ENCODE peak calls at places on chromosomes 16 and 17, in nine cellular contexts. One of them, this sample, is unnamed.

GRCh38 chr16:30355144-30355953 is at the start of gene CD2BP2:
- DNase-seq in brain microvascular endothelial cell: peak; percentile 96
- DNase-seq in tibial nerve: peak; percentile 95
- DNase-seq in AG09319: peak; percentile 99
- DNase-seq in AG04450: peak; percentile 99
- DNase-seq in mucosa of descending colon: peak; percentile 94
- DNase-seq in bronchial epithelial cell: peak; percentile 99
- DNase-seq in transverse colon: peak; percentile 98
- DNase-seq in AG10803: peak; percentile 100
- DNase-seq in this sample: peak; percentile 94

GRCh38 chr16:86015606-86016005 is 116.6 kb downstream of the IRF8 start:
- DNase-seq in brain microvascular endothelial cell: no peak
- DNase-seq in tibial nerve: no peak
- DNase-seq in AG09319: no peak
- DNase-seq in AG04450: no peak
- DNase-seq in mucosa of descending colon: no peak
- DNase-seq in bronchial epithelial cell: no peak
- DNase-seq in transverse colon: no peak
- DNase-seq in AG10803: no peak
- DNase-seq in this sample: no peak

GRCh38 chr16:19861811-19862327 is 22.8 kb downstream of the GPRC5B start:
- DNase-seq in brain microvascular endothelial cell: no peak
- DNase-seq in tibial nerve: no peak
- DNase-seq in AG09319: no peak
- DNase-seq in AG04450: no peak
- DNase-seq in mucosa of descending colon: no peak
- DNase-seq in bronchial epithelial cell: no peak
- DNase-seq in transverse colon: no peak
- DNase-seq in AG10803: no peak
- DNase-seq in this sample: no peak

GRCh38 chr17:62627904-62628603 is 584 bp downstream of the MRC2 start:
- DNase-seq in brain microvascular endothelial cell: peak; percentile 54
- DNase-seq in tibial nerve: no peak
- DNase-seq in AG09319: peak; percentile 69
- DNase-seq in AG04450: peak; percentile 39
- DNase-seq in mucosa of descending colon: peak; percentile 40
- DNase-seq in bronchial epithelial cell: no peak
- DNase-seq in transverse colon: peak; percentile 28
- DNase-seq in AG10803: peak; percentile 80
- DNase-seq in this sample: peak; percentile 67

GRCh38 chr17:47697948-47698711 is 4.2 kb downstream of the TBKBP1 start:
- DNase-seq in brain microvascular endothelial cell: no peak
- DNase-seq in tibial nerve: no peak
- DNase-seq in AG09319: no peak
- DNase-seq in AG04450: no peak
- DNase-seq in mucosa of descending colon: no peak
- DNase-seq in bronchial epithelial cell: no peak
- DNase-seq in transverse colon: no peak
- DNase-seq in AG10803: no peak
- DNase-seq in this sample: peak; percentile 10

GRCh38 chr16:34078697-34079096 is 619.3 kb downstream of the TP53TG3F start:
- DNase-seq in brain microvascular endothelial cell: no peak
- DNase-seq in tibial nerve: no peak
- DNase-seq in AG09319: no peak
- DNase-seq in AG04450: peak; percentile 36
- DNase-seq in mucosa of descending colon: no peak
- DNase-seq in bronchial epithelial cell: peak; percentile 56
- DNase-seq in transverse colon: no peak
- DNase-seq in AG10803: peak; percentile 14
- DNase-seq in this sample: no peak

GRCh38 chr16:24009955-24010354 is 174.2 kb downstream of the PRKCB start:
- DNase-seq in brain microvascular endothelial cell: no peak
- DNase-seq in tibial nerve: no peak
- DNase-seq in AG09319: no peak
- DNase-seq in AG04450: no peak
- DNase-seq in mucosa of descending colon: no peak
- DNase-seq in bronchial epithelial cell: no peak
- DNase-seq in transverse colon: no peak
- DNase-seq in AG10803: no peak
- DNase-seq in this sample: peak; percentile 33

GRCh38 chr16:27107185-27107592 is 40.5 kb downstream of the C16orf82 start:
- DNase-seq in brain microvascular endothelial cell: no peak
- DNase-seq in tibial nerve: no peak
- DNase-seq in AG09319: no peak
- DNase-seq in AG04450: no peak
- DNase-seq in mucosa of descending colon: no peak
- DNase-seq in bronchial epithelial cell: no peak
- DNase-seq in transverse colon: no peak
- DNase-seq in AG10803: no peak
- DNase-seq in this sample: no peak

GRCh38 chr17:3986270-3986938 is 22.2 kb upstream of the ATP2A3 start:
- DNase-seq in brain microvascular endothelial cell: no peak
- DNase-seq in tibial nerve: no peak
- DNase-seq in AG09319: no peak
- DNase-seq in AG04450: no peak
- DNase-seq in mucosa of descending colon: no peak
- DNase-seq in bronchial epithelial cell: peak; percentile 49
- DNase-seq in transverse colon: no peak
- DNase-seq in AG10803: no peak
- DNase-seq in this sample: no peak

GRCh38 chr17:30160419-30161172 is 44.0 kb downstream of the NSRP1 start:
- DNase-seq in brain microvascular endothelial cell: no peak
- DNase-seq in tibial nerve: no peak
- DNase-seq in AG09319: no peak
- DNase-seq in AG04450: no peak
- DNase-seq in mucosa of descending colon: no peak
- DNase-seq in bronchial epithelial cell: no peak
- DNase-seq in transverse colon: no peak
- DNase-seq in AG10803: no peak
- DNase-seq in this sample: no peak

GRCh38 chr17:17001874-17002520 is 30.1 kb upstream of the TNFRSF13B start:
- DNase-seq in brain microvascular endothelial cell: peak; percentile 38
- DNase-seq in tibial nerve: peak; percentile 77
- DNase-seq in AG09319: peak; percentile 11
- DNase-seq in AG04450: peak; percentile 10
- DNase-seq in mucosa of descending colon: peak; percentile 86
- DNase-seq in bronchial epithelial cell: peak; percentile 37
- DNase-seq in transverse colon: peak; percentile 84
- DNase-seq in AG10803: peak; percentile 51
- DNase-seq in this sample: peak; percentile 87

GRCh38 chr16:89409161-89409711 is 81.1 kb downstream of the ANKRD11 start:
- DNase-seq in brain microvascular endothelial cell: peak; percentile 14
- DNase-seq in tibial nerve: no peak
- DNase-seq in AG09319: no peak
- DNase-seq in AG04450: no peak
- DNase-seq in mucosa of descending colon: peak; percentile 42
- DNase-seq in bronchial epithelial cell: peak; percentile 75
- DNase-seq in transverse colon: peak; percentile 38
- DNase-seq in AG10803: no peak
- DNase-seq in this sample: no peak

DNA sequence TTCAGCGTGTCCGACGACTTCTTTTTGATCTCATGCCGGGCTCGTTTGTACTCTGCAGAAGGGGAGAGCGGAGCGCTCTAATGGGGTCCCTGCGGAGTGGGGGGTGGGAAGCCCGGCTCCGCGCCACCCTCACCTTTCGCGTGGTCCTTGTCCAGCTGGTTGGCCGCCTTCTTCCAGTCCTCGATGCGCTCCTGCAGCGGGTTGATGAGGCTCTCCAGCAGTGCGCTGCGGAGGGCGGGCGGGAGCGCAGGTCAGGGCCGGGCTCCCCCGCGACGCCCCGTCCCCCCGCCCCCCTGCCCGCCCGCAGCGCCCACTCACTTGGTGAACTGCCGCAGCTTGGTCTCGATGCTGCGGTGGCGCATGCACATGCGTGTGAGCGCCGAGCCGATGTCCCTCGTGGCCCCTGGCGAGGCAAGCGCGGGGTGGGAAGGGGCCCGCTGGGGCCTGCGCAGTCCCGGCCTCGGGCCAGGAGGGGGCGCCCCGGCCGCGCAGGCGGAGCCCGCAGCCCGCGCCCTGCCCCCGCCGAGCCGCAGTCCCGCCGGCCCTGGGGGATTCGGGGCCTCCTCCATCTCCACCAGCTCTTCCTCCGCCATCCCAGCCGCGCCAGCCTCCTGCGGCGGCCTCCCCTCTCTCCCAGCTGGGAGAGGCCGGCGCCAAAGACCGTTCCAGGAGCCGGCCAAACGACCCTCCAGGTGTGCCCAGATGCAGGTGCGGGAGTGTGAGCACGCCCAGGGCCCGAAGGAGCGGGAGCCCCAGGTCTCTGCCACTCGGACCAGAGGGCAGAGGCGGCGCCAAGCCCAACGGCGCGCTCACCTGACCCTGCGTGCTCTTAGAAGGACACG is 6.0 kb downstream of the MTSS2 start:
- DNase-seq in brain microvascular endothelial cell: no peak
- DNase-seq in tibial nerve: no peak
- DNase-seq in AG09319: no peak
- DNase-seq in AG04450: no peak
- DNase-seq in mucosa of descending colon: peak; percentile 45
- DNase-seq in bronchial epithelial cell: no peak
- DNase-seq in transverse colon: no peak
- DNase-seq in AG10803: no peak
- DNase-seq in this sample: peak; percentile 74
- TF ChIP-seq CTCF in brain microvascular endothelial cell: peak; percentile 34
- TF ChIP-seq CTCF in tibial nerve: peak; percentile 78
- TF ChIP-seq CTCF in AG09319: peak; percentile 4
- TF ChIP-seq CTCF in AG04450: peak; percentile 13
- TF ChIP-seq CTCF in mucosa of descending colon: peak; percentile 48
- TF ChIP-seq CTCF in bronchial epithelial cell: peak; percentile 34
- TF ChIP-seq CTCF in transverse colon: no peak
- TF ChIP-seq CTCF in AG10803: no peak
- TF ChIP-seq CTCF in this sample: no peak

DNA sequence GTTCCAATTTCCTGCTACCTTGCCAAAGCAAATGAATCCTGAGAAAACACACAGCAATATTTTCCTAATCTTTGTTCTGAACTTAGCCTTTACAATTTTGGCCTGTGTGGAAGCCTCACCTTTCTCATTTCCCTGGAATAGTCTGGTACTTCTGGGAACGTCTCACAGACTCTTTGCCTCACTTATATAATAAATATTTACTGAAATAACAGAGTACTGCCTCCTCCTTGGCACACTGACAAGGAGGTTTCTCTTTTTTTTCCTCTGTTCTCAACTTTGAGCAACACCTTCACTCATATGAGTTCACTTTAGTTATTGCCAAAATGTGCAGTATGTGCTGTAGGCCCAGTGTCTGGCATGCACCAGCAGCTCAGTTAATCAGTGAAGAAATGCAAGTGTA is 37.3 kb downstream of the HSD17B2 start:
- DNase-seq in brain microvascular endothelial cell: no peak
- DNase-seq in tibial nerve: no peak
- DNase-seq in AG09319: no peak
- DNase-seq in AG04450: no peak
- DNase-seq in mucosa of descending colon: no peak
- DNase-seq in bronchial epithelial cell: no peak
- DNase-seq in transverse colon: no peak
- DNase-seq in AG10803: no peak
- DNase-seq in this sample: no peak
- TF ChIP-seq CTCF in brain microvascular endothelial cell: no peak
- TF ChIP-seq CTCF in tibial nerve: no peak
- TF ChIP-seq CTCF in AG09319: no peak
- TF ChIP-seq CTCF in AG04450: no peak
- TF ChIP-seq CTCF in mucosa of descending colon: no peak
- TF ChIP-seq CTCF in bronchial epithelial cell: no peak
- TF ChIP-seq CTCF in transverse colon: no peak
- TF ChIP-seq CTCF in AG10803: no peak
- TF ChIP-seq CTCF in this sample: no peak

GRCh38 chr16:60675022-60675421 is 1361.2 kb downstream of the CDH8 start:
- DNase-seq in brain microvascular endothelial cell: no peak
- DNase-seq in tibial nerve: no peak
- DNase-seq in AG09319: no peak
- DNase-seq in AG04450: no peak
- DNase-seq in mucosa of descending colon: no peak
- DNase-seq in bronchial epithelial cell: no peak
- DNase-seq in transverse colon: no peak
- DNase-seq in AG10803: no peak
- DNase-seq in this sample: no peak
- TF ChIP-seq CTCF in brain microvascular endothelial cell: no peak
- TF ChIP-seq CTCF in tibial nerve: no peak
- TF ChIP-seq CTCF in AG09319: no peak
- TF ChIP-seq CTCF in AG04450: no peak
- TF ChIP-seq CTCF in mucosa of descending colon: no peak
- TF ChIP-seq CTCF in bronchial epithelial cell: no peak
- TF ChIP-seq CTCF in transverse colon: no peak
- TF ChIP-seq CTCF in AG10803: no peak
- TF ChIP-seq CTCF in this sample: no peak

GRCh38 chr16:22813946-22814325 is at the start of gene HS3ST2:
- DNase-seq in brain microvascular endothelial cell: no peak
- DNase-seq in tibial nerve: no peak
- DNase-seq in AG09319: no peak
- DNase-seq in AG04450: no peak
- DNase-seq in mucosa of descending colon: peak; percentile 45
- DNase-seq in bronchial epithelial cell: peak; percentile 45
- DNase-seq in transverse colon: peak; percentile 20
- DNase-seq in AG10803: peak; percentile 24
- DNase-seq in this sample: no peak
- TF ChIP-seq CTCF in brain microvascular endothelial cell: no peak
- TF ChIP-seq CTCF in tibial nerve: no peak
- TF ChIP-seq CTCF in AG09319: no peak
- TF ChIP-seq CTCF in AG04450: no peak
- TF ChIP-seq CTCF in mucosa of descending colon: no peak
- TF ChIP-seq CTCF in bronchial epithelial cell: peak; percentile 41
- TF ChIP-seq CTCF in transverse colon: no peak
- TF ChIP-seq CTCF in AG10803: no peak
- TF ChIP-seq CTCF in this sample: no peak